ENCODE peak calls at places on chromosomes 16 and 17, in ten cellular contexts. Q is cardiac muscle cell; U is CD4-positive, alpha-beta memory T cell; F is mucosa of descending colon; E is GM23248; Z is pancreas; G is thoracic aorta; H is body of pancreas; P is IMR-90; B is transverse colon. D is an unnamed sample.

GRCh38 chr16:3143598-3144330 is 8.9 kb downstream of the ZNF213 start:
- DNase-seq in Z (peak; percentile 76), U (no peak), B (peak; percentile 79), E (no peak), G (no peak), H (no peak), Q (no peak), P (no peak), F (peak; percentile 81), D (no peak)

GRCh38 chr16:64147941-64148340 is 973.9 kb downstream of the CDH11 start:
- DNase-seq in U (no peak), E (no peak), F (no peak), G (no peak), H (no peak), B (no peak), Z (no peak), Q (no peak), P (no peak), D (no peak)

GRCh38 chr17:80219777-80220708 is at the start of the genes SGSH and SLC26A11:
- DNase-seq in P (peak; percentile 45), Z (peak; percentile 93), U (peak; percentile 40), E (peak; percentile 90), F (peak; percentile 87), B (peak; percentile 89), Q (peak; percentile 75), G (peak; percentile 49), H (peak; percentile 89), D (peak; percentile 34)

GRCh38 chr17:35084987-35085386 is 21.5 kb upstream of the RFFL start:
- DNase-seq in U (no peak), Q (no peak), H (no peak), Z (no peak), E (peak; percentile 73), F (no peak), G (no peak), P (peak; percentile 72), B (peak; percentile 21), D (no peak)

GRCh38 chr16:17768257-17768656 is 297.5 kb upstream of the XYLT1 start:
- DNase-seq in Z (no peak), F (no peak), H (no peak), U (no peak), B (no peak), E (peak; percentile 69), P (peak; percentile 62), Q (no peak), G (no peak), D (no peak)

GRCh38 chr16:10314811-10315210 is 71.0 kb upstream of the ATF7IP2 start:
- DNase-seq in Z (no peak), H (no peak), G (no peak), U (peak; percentile 37), P (no peak), F (no peak), Q (peak; percentile 39), E (peak; percentile 24), B (no peak), D (no peak)

GRCh38 chr17:21459536-21459935 is 83.4 kb downstream of the KCNJ12 start:
- DNase-seq in E (no peak), Z (no peak), U (no peak), G (no peak), B (no peak), P (no peak), F (no peak), H (no peak), Q (no peak), D (no peak)

GRCh38 chr17:74116087-74116717 is 87.3 kb upstream of the RPL38 start:
- DNase-seq in Q (no peak), Z (no peak), F (no peak), B (no peak), G (no peak), H (no peak), E (peak; percentile 33), U (no peak), P (no peak), D (no peak)

GRCh38 chr16:19718624-19718965 is 524 bp downstream of the IQCK start:
- DNase-seq in G (no peak), Q (no peak), H (peak; percentile 36), Z (peak; percentile 25), E (peak; percentile 52), P (peak; percentile 9), U (no peak), F (no peak), B (no peak), D (no peak)

GRCh38 chr16:53541326-53541725 is 38.3 kb upstream of the AKTIP start:
- DNase-seq in P (peak; percentile 34), H (no peak), Z (no peak), U (no peak), F (no peak), E (peak; percentile 52), B (no peak), G (no peak), Q (peak; percentile 82), D (no peak)

GRCh38 chr17:43393944-43394482 is 4.8 kb upstream of the ARL4D start:
- DNase-seq in Q (peak; percentile 93), E (peak; percentile 89), B (peak; percentile 94), U (peak; percentile 86), H (peak; percentile 97), P (peak; percentile 83), Z (peak; percentile 88), G (peak; percentile 92), F (peak; percentile 81), D (peak; percentile 93)

GRCh38 chr16:79175286-79176057 is 425.1 kb downstream of the MAF start:
- DNase-seq in H (no peak), U (no peak), Q (no peak), B (no peak), Z (no peak), E (no peak), F (no peak), G (no peak), P (no peak), D (no peak)
- H3K4me1 ChIP-seq in H (no peaks in the 10 kb centered on the region), U (no peaks in the 10 kb centered on the region), Q (no peaks in the 10 kb centered on the region), B (no peaks in the 10 kb centered on the region), Z (no peaks in the 10 kb centered on the region), E (no peaks in the 10 kb centered on the region), F (no peaks in the 10 kb centered on the region), G (peaks cover 13% of the 10 kb centered on the region), P (no peaks in the 10 kb centered on the region), D (no peaks in the 10 kb centered on the region)

DNA sequence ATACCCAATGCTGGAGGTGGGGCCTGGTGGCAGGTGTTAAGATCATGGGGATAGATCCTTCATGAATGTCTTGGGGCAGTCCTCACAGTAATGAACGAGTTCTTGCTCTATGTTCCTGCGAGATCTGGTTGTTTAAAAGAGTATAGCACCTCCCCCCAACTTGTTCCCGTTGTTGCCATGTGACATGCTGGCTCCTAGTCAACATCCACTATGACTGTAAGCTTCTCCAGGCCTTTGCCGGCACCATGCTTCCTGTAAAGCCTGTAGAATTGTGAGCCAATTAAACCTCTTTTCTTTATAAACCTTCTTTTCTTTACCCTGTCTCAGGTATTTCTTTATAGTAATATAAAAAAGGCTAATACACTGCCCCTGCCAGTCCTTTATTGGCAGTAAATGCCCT is 33.3 kb downstream of the RANBP10 start:
- DNase-seq in H (peak; percentile 66), E (no peak), Z (no peak), B (peak; percentile 14), F (no peak), G (peak; percentile 13), P (no peak), U (no peak), Q (peak; percentile 66), D (no peak)
- H3K4me3 ChIP-seq in H (no peak overlapping the region), E (no peak overlapping the region), Z (no peak overlapping the region), B (no peak overlapping the region), F (no peak overlapping the region), G (no peak overlapping the region), P (no peak overlapping the region), U (no peak overlapping the region), Q (no peak overlapping the region), D (no peak overlapping the region)

GRCh38 chr16:30372037-30372712 is 1.9 kb upstream of the TBC1D10B start:
- DNase-seq in F (no peak), U (no peak), P (no peak), H (peak; percentile 35), E (no peak), B (no peak), Z (no peak), Q (no peak), G (no peak), D (no peak)
- H3K4me1 ChIP-seq in F (peaks cover 17% of the 10 kb centered on the region), U (peaks cover 54% of the 10 kb centered on the region), P (peaks cover 4% of the 10 kb centered on the region), H (peaks cover 56% of the 10 kb centered on the region), E (peaks cover 17% of the 10 kb centered on the region), B (peaks cover 35% of the 10 kb centered on the region), Z (peaks cover 9% of the 10 kb centered on the region), Q (peaks cover 38% of the 10 kb centered on the region), G (peaks cover 24% of the 10 kb centered on the region), D (peaks cover 45% of the 10 kb centered on the region)

DNA sequence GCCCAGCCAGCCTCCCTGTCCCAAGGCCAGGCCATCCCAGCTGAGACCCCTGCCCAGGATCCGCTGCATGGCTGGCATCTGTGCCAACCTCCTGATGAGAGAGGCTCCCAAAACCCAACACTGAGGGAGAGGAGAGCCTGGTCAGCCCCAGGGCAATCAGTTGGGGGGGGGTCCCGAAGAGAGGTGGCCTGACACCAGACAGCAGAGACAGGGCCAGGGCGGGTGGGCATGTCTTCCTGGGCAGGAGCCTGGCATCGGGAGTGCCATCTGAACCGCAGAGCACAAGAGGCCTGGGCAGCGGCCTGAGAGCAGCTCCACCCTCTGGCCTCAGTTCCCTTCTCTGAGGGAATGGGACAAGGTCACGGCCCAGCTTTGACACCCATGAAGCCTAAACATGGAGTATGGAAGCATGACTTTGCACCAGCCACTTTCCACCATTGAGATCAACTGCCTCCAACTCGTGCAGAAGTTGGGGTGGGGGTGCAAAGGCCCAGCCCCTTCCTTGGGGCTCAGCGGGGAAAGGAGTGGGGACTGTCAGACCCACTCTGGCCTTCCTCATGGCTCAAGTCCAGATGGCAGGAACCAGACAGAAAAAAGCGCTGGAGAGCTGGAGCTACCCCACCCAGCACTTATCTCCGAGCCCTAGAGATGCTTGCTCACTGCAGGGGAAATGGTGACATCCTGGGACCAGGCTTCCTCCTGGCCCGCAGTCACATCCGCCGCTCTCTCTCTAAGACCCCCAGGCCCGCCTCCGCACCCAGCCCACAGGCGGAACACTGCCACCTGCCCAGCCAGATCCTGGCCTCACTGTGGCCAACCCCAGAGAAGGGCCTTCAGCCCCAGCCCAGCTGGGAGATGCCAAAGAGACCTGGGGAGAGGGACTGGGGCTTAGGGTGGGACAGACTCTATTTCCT is 9.7 kb downstream of the RHBDF2 start:
- DNase-seq in U (no peak), E (no peak), H (no peak), Q (no peak), G (no peak), F (peak; percentile 47), P (no peak), B (peak; percentile 32), Z (peak; percentile 54), D (peak; percentile 22)
- H3K4me3 ChIP-seq in U (no peak overlapping the region), E (no peak overlapping the region), H (no peak overlapping the region), Q (no peak overlapping the region), G (no peak overlapping the region), F (no peak overlapping the region), P (no peak overlapping the region), B (no peak overlapping the region), Z (no peak overlapping the region), D (no peak overlapping the region)

D was measured in CD8-positive, alpha-beta T cell.